ENCODE peak calls at places on chromosomes 7 and 10, in ten cellular contexts. S, E, K, J, O, X, B, P, R and M are unnamed samples.

GRCh38 chr10:15211464-15211979 is 43.0 kb upstream of the NMT2 start:
- DNase-seq in S (no peak), E (no peak), K (no peak), J (no peak), O (no peak), X (no peak), B (no peak), P (no peak), R (no peak), M (no peak)

GRCh38 chr10:104614245-104614831 is 26.8 kb upstream of the SORCS3 start:
- DNase-seq in S (peak; percentile 20), E (no peak), K (peak; percentile 38), J (no peak), O (no peak), X (peak; percentile 87), B (peak; percentile 55), P (peak; percentile 52), R (no peak), M (no peak)

GRCh38 chr7:34108150-34108549 is 202.8 kb downstream of the BMPER start:
- DNase-seq in S (no peak), E (no peak), K (no peak), J (no peak), O (no peak), X (no peak), B (no peak), P (no peak), R (no peak), M (no peak)

GRCh38 chr7:7707756-7708310 is 10.6 kb downstream of the RPA3 start:
- DNase-seq in S (no peak), E (no peak), K (no peak), J (no peak), O (no peak), X (no peak), B (no peak), P (no peak), R (no peak), M (no peak)

GRCh38 chr7:26507375-26508068 is 215.9 kb downstream of the SNX10 start:
- DNase-seq in S (no peak), E (no peak), K (no peak), J (no peak), O (no peak), X (no peak), B (no peak), P (peak; percentile 45), R (no peak), M (no peak)

GRCh38 chr7:7498881-7499280 is 36.8 kb downstream of the COL28A1 start:
- DNase-seq in S (no peak), E (no peak), K (no peak), J (no peak), O (no peak), X (no peak), B (no peak), P (no peak), R (no peak), M (no peak)

GRCh38 chr7:37899712-37900247 is 16.8 kb downstream of the SFRP4 start:
- DNase-seq in S (no peak), E (no peak), K (no peak), J (no peak), O (no peak), X (no peak), B (no peak), P (no peak), R (no peak), M (no peak)

GRCh38 chr7:32154797-32155196 is 84.6 kb upstream of the PDE1C start:
- DNase-seq in S (no peak), E (no peak), K (no peak), J (peak; percentile 69), O (no peak), X (no peak), B (no peak), P (no peak), R (no peak), M (no peak)

GRCh38 chr7:47008461-47008860 is 573.5 kb downstream of the TNS3 start:
- DNase-seq in S (no peak), E (no peak), K (no peak), J (no peak), O (no peak), X (no peak), B (no peak), P (no peak), R (no peak), M (no peak)

GRCh38 chr7:12317675-12318074 is 86.0 kb downstream of the VWDE start:
- DNase-seq in S (no peak), E (no peak), K (no peak), J (no peak), O (no peak), X (no peak), B (no peak), P (no peak), R (no peak), M (no peak)

GRCh38 chr7:12322287-12322902 is 81.3 kb downstream of the VWDE start:
- DNase-seq in S (peak; percentile 11), E (no peak), K (no peak), J (no peak), O (no peak), X (no peak), B (no peak), P (peak; percentile 10), R (no peak), M (peak; percentile 15)

GRCh38 chr7:12322903-12323300 is 80.8 kb downstream of the VWDE start:
- DNase-seq in S (no peak), E (peak; percentile 31), K (no peak), J (no peak), O (no peak), X (no peak), B (no peak), P (no peak), R (no peak), M (peak; percentile 34)

GRCh38 chr7:12321248-12321647 is 82.4 kb downstream of the VWDE start:
- DNase-seq in S (no peak), E (no peak), K (no peak), J (no peak), O (no peak), X (no peak), B (no peak), P (no peak), R (no peak), M (no peak)

DNA sequence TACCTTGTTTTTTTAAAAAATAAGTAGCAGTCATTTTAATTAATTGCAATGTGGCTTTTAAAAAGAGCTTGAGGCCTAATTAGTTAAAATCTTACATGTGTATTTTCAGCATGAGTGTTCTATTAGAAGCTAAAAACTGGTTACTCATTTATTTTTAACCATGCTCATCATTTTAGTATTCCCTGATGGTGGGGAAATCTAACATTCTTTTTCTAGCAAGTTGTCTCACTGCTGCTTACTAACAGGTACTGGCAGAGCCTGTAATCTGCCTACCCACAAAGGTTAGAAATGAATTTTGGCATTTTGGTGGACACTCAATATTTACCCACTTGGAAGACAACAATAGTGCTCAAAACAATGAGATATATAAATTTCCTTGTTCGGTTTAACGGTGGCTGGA is 83.4 kb downstream of the VWDE start:
- DNase-seq in S (no peak), E (no peak), K (no peak), J (no peak), O (no peak), X (no peak), B (no peak), P (no peak), R (no peak), M (no peak)
- TF ChIP-seq CTCF in S (no peak), E (no peak), K (no peak), J (no peak), O (no peak), X (no peak), B (no peak), P (no peak), R (no peak), M (no peak)

DNA sequence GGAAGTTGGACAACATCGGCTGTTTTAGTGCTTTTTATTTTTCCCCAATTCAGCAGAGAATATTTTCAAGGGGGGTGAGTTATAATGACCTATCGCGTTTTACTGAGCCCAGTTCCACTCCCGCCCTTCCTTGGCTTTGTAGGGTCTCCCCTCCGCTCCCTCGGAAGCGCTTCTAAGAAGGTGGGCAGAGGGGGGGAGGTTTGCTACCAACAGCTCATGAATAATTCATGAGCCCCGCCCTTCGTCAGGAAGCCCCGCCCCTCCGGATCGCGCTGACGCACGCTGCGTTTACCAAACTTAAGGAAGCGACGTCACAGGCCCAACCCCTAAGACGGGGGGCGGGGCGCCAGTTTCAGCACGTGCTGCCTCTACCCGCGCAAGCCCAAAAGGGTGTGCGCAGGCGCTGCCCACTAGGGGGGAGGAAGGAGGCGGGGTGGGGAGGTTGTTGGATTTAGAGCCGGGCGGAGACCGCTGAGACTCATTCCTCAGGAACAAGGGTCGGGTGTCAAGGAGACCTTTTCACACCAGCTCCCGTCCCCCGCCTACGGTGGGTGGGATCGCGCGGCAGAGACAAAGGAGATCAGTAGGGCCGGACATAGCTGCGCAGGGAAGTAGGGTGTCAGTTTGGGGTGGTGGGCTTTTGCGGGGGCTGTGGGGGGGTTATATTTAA is 529 bp upstream of the MEPCE start:
- DNase-seq in S (peak; percentile 100), E (peak; percentile 96), K (peak; percentile 100), J (peak; percentile 100), O (peak; percentile 100), X (peak; percentile 100), B (peak; percentile 99), P (peak; percentile 96), R (peak; percentile 100), M (peak; percentile 98)
- TF ChIP-seq CTCF in S (no peak), E (no peak), K (peak; percentile 63), J (peak; percentile 12), O (no peak), X (peak; percentile 33), B (no peak), P (peak; percentile 6), R (no peak), M (no peak)

GRCh38 chr7:43763183-43763582 is 4.7 kb downstream of the BLVRA start:
- DNase-seq in S (no peak), E (no peak), K (peak; percentile 30), J (no peak), O (no peak), X (peak; percentile 67), B (peak; percentile 54), P (no peak), R (no peak), M (no peak)
- TF ChIP-seq CTCF in S (no peak), E (no peak), K (no peak), J (no peak), O (no peak), X (peak; percentile 34), B (no peak), P (peak; percentile 19), R (no peak), M (no peak)

GRCh38 chr10:126523071-126523470 is 134.8 kb upstream of the ADAM12 start:
- DNase-seq in S (no peak), E (no peak), K (no peak), J (no peak), O (no peak), X (no peak), B (no peak), P (no peak), R (no peak), M (no peak)

GRCh38 chr10:126521354-126521753 is 133.1 kb upstream of the ADAM12 start:
- DNase-seq in S (no peak), E (no peak), K (no peak), J (no peak), O (no peak), X (no peak), B (no peak), P (no peak), R (no peak), M (no peak)

GRCh38 chr10:126519992-126520391 is 131.7 kb upstream of the ADAM12 start:
- DNase-seq in S (no peak), E (no peak), K (no peak), J (no peak), O (no peak), X (peak; percentile 63), B (peak; percentile 40), P (no peak), R (no peak), M (no peak)

GRCh38 chr10:126519188-126519587 is 130.9 kb upstream of the ADAM12 start:
- DNase-seq in S (no peak), E (no peak), K (no peak), J (no peak), O (no peak), X (no peak), B (no peak), P (no peak), R (no peak), M (no peak)

GRCh38 chr10:126520918-126521317 is 132.6 kb upstream of the ADAM12 start:
- DNase-seq in S (no peak), E (no peak), K (no peak), J (no peak), O (no peak), X (no peak), B (no peak), P (no peak), R (no peak), M (no peak)
- TF ChIP-seq CTCF in S (peak; percentile 30), E (no peak), K (no peak), J (no peak), O (no peak), X (peak; percentile 35), B (peak; percentile 42), P (peak; percentile 11), R (no peak), M (no peak)